ENCODE peak calls at places on chromosomes 12 and 14, in eight cellular contexts. One of them, this sample, is unnamed.

GRCh38 chr12:14959463-14959862 is 1.9 kb downstream of the ARHGDIB start:
- DNase-seq in body of pancreas: no peak
- DNase-seq in adrenal gland: no peak
- DNase-seq in HepG2: no peak
- DNase-seq in IMR-90: no peak
- DNase-seq in endothelial cell of umbilical vein: no peak
- DNase-seq in Peyer's patch: no peak
- DNase-seq in K562: no peak
- DNase-seq in this sample: no peak

GRCh38 chr12:5546616-5547015 is 114.7 kb downstream of the NTF3 start:
- DNase-seq in Peyer's patch: no peak
- DNase-seq in K562: no peak
- DNase-seq in endothelial cell of umbilical vein: no peak
- DNase-seq in adrenal gland: no peak
- DNase-seq in HepG2: no peak
- DNase-seq in IMR-90: peak; percentile 29
- DNase-seq in body of pancreas: no peak
- DNase-seq in this sample: no peak

GRCh38 chr12:60052483-60052882 is 456.7 kb downstream of the SLC16A7 start:
- DNase-seq in adrenal gland: no peak
- DNase-seq in IMR-90: peak; percentile 13
- DNase-seq in endothelial cell of umbilical vein: peak; percentile 39
- DNase-seq in body of pancreas: no peak
- DNase-seq in HepG2: no peak
- DNase-seq in K562: no peak
- DNase-seq in Peyer's patch: no peak
- DNase-seq in this sample: no peak

GRCh38 chr14:49946320-49947141 is 53.6 kb downstream of the ARF6 start:
- DNase-seq in adrenal gland: peak; percentile 22
- DNase-seq in HepG2: peak; percentile 32
- DNase-seq in Peyer's patch: no peak
- DNase-seq in endothelial cell of umbilical vein: peak; percentile 86
- DNase-seq in IMR-90: peak; percentile 68
- DNase-seq in body of pancreas: no peak
- DNase-seq in K562: no peak
- DNase-seq in this sample: peak; percentile 34

GRCh38 chr14:73242274-73242960 is 5.1 kb downstream of the PAPLN start:
- DNase-seq in IMR-90: no peak
- DNase-seq in endothelial cell of umbilical vein: no peak
- DNase-seq in Peyer's patch: no peak
- DNase-seq in body of pancreas: no peak
- DNase-seq in K562: no peak
- DNase-seq in HepG2: no peak
- DNase-seq in adrenal gland: no peak
- DNase-seq in this sample: no peak

GRCh38 chr12:29110506-29111442 is 38.3 kb upstream of the FAR2 start:
- DNase-seq in adrenal gland: no peak
- DNase-seq in HepG2: no peak
- DNase-seq in K562: no peak
- DNase-seq in IMR-90: no peak
- DNase-seq in Peyer's patch: no peak
- DNase-seq in endothelial cell of umbilical vein: no peak
- DNase-seq in body of pancreas: no peak
- DNase-seq in this sample: no peak

GRCh38 chr12:39102474-39103209 is 197.3 kb upstream of the CPNE8 start:
- DNase-seq in endothelial cell of umbilical vein: no peak
- DNase-seq in IMR-90: no peak
- DNase-seq in Peyer's patch: no peak
- DNase-seq in K562: no peak
- DNase-seq in HepG2: no peak
- DNase-seq in body of pancreas: no peak
- DNase-seq in adrenal gland: peak; percentile 6
- DNase-seq in this sample: no peak

GRCh38 chr12:93758974-93759373 is 81.8 kb downstream of the CRADD start:
- DNase-seq in body of pancreas: no peak
- DNase-seq in HepG2: no peak
- DNase-seq in Peyer's patch: no peak
- DNase-seq in K562: no peak
- DNase-seq in adrenal gland: no peak
- DNase-seq in endothelial cell of umbilical vein: no peak
- DNase-seq in IMR-90: no peak
- DNase-seq in this sample: no peak

GRCh38 chr14:100246809-100247428 is 8.0 kb downstream of the YY1 start:
- DNase-seq in endothelial cell of umbilical vein: peak; percentile 67
- DNase-seq in Peyer's patch: no peak
- DNase-seq in body of pancreas: no peak
- DNase-seq in HepG2: peak; percentile 77
- DNase-seq in K562: peak; percentile 17
- DNase-seq in IMR-90: peak; percentile 47
- DNase-seq in adrenal gland: no peak
- DNase-seq in this sample: no peak

GRCh38 chr12:62586850-62587249 is 120.2 kb downstream of the MON2 start:
- DNase-seq in endothelial cell of umbilical vein: peak; percentile 20
- DNase-seq in K562: no peak
- DNase-seq in adrenal gland: no peak
- DNase-seq in HepG2: no peak
- DNase-seq in body of pancreas: no peak
- DNase-seq in IMR-90: no peak
- DNase-seq in Peyer's patch: no peak
- DNase-seq in this sample: no peak

GRCh38 chr12:1776139-1776975 is 44.0 kb upstream of the LRTM2 start:
- DNase-seq in K562: no peak
- DNase-seq in HepG2: no peak
- DNase-seq in body of pancreas: no peak
- DNase-seq in endothelial cell of umbilical vein: no peak
- DNase-seq in adrenal gland: peak; percentile 31
- DNase-seq in Peyer's patch: no peak
- DNase-seq in IMR-90: peak; percentile 76
- DNase-seq in this sample: no peak

GRCh38 chr12:104643921-104644669 is 187.3 kb downstream of the CHST11 start:
- DNase-seq in K562: no peak
- DNase-seq in Peyer's patch: peak; percentile 65
- DNase-seq in IMR-90: no peak
- DNase-seq in body of pancreas: peak; percentile 54
- DNase-seq in endothelial cell of umbilical vein: peak; percentile 23
- DNase-seq in adrenal gland: no peak
- DNase-seq in HepG2: no peak
- DNase-seq in this sample: peak; percentile 68

GRCh38 chr12:89513544-89513943 is 11.1 kb downstream of the GALNT4 start:
- DNase-seq in Peyer's patch: no peak
- DNase-seq in adrenal gland: no peak
- DNase-seq in K562: no peak
- DNase-seq in endothelial cell of umbilical vein: no peak
- DNase-seq in HepG2: no peak
- DNase-seq in body of pancreas: no peak
- DNase-seq in IMR-90: no peak
- DNase-seq in this sample: no peak

GRCh38 chr12:30953946-30954766 is 27.6 kb downstream of the TSPAN11 start:
- DNase-seq in IMR-90: no peak
- DNase-seq in K562: no peak
- DNase-seq in adrenal gland: no peak
- DNase-seq in Peyer's patch: no peak
- DNase-seq in body of pancreas: no peak
- DNase-seq in endothelial cell of umbilical vein: no peak
- DNase-seq in HepG2: peak; percentile 2
- DNase-seq in this sample: no peak

GRCh38 chr12:56769868-56770267 is 6.7 kb downstream of the HSD17B6 start:
- DNase-seq in body of pancreas: no peak
- DNase-seq in endothelial cell of umbilical vein: no peak
- DNase-seq in K562: no peak
- DNase-seq in HepG2: no peak
- DNase-seq in adrenal gland: no peak
- DNase-seq in Peyer's patch: no peak
- DNase-seq in IMR-90: no peak
- DNase-seq in this sample: no peak

GRCh38 chr12:56763753-56764657 is 881 bp downstream of the HSD17B6 start:
- DNase-seq in endothelial cell of umbilical vein: no peak
- DNase-seq in IMR-90: peak; percentile 82
- DNase-seq in Peyer's patch: no peak
- DNase-seq in adrenal gland: no peak
- DNase-seq in HepG2: no peak
- DNase-seq in K562: no peak
- DNase-seq in body of pancreas: no peak
- DNase-seq in this sample: no peak

GRCh38 chr12:56766535-56766934 is 3.4 kb downstream of the HSD17B6 start:
- DNase-seq in K562: no peak
- DNase-seq in body of pancreas: no peak
- DNase-seq in adrenal gland: no peak
- DNase-seq in Peyer's patch: peak; percentile 52
- DNase-seq in HepG2: no peak
- DNase-seq in IMR-90: no peak
- DNase-seq in endothelial cell of umbilical vein: no peak
- DNase-seq in this sample: no peak

GRCh38 chr12:56772625-56773024 is 9.5 kb downstream of the HSD17B6 start:
- DNase-seq in endothelial cell of umbilical vein: no peak
- DNase-seq in Peyer's patch: no peak
- DNase-seq in body of pancreas: no peak
- DNase-seq in IMR-90: no peak
- DNase-seq in adrenal gland: no peak
- DNase-seq in HepG2: no peak
- DNase-seq in K562: no peak
- DNase-seq in this sample: no peak

DNA sequence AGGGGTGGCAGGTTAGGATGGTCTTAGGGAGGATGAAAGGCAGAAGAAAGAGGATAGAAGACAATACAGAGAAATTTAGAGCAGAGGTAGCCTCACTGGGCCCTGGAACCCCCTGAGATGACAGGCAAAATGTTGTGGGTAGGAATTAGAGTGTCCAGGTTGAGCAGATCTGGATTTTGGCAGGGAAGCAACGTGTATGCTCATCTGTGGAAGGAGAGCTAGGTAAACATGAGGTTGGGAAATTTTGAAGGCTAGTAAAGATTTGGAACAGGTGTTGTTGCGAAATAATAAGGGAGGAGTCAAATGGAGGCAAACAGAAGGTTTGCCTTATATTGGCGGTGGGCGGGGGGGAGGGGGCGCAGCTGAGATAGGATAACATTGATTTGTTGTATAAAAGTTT is 5.3 kb downstream of the HSD17B6 start:
- DNase-seq in endothelial cell of umbilical vein: no peak
- DNase-seq in body of pancreas: no peak
- DNase-seq in K562: no peak
- DNase-seq in Peyer's patch: no peak
- DNase-seq in HepG2: peak; percentile 30
- DNase-seq in IMR-90: no peak
- DNase-seq in adrenal gland: no peak
- DNase-seq in this sample: no peak
- TF ChIP-seq CTCF in endothelial cell of umbilical vein: no peak
- TF ChIP-seq CTCF in body of pancreas: no peak
- TF ChIP-seq CTCF in K562: no peak
- TF ChIP-seq CTCF in Peyer's patch: no peak
- TF ChIP-seq CTCF in HepG2: no peak
- TF ChIP-seq CTCF in IMR-90: no peak
- TF ChIP-seq CTCF in adrenal gland: no peak
- TF ChIP-seq CTCF in this sample: no peak

DNA sequence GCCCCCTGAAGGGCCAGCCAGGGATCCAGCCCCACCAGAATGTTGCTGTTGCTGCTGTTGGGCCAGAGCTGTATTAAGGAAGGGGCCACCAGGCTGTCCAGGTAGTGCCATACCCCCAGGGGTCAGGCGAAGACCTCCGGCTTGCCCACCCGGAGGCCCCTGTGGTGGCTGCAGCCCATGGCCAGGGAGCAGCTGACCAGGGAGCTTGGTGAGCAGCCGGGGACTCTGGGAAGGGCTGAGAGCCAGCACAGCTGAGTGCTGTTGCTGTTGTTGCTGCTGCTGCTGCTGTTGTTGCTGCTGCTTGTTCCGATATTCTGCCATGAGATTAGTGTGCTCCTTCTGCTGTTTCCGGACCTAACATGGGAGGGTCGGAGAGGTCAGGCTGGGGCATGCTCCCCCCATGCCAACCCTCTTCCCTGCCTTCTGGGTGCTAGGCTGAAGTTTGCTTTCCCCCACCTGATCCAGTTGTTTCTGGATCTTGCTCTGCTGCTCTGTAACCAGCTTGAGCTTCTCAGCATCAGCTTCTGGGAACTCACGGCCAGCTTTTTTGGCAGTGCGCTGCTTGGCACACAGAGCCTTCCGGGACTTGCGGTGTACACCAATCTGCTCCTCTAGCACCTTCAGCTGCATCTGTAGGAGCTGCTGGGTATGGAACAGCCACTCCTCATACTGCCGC is 15.2 kb upstream of the PRKAG1 start:
- DNase-seq in endothelial cell of umbilical vein: no peak
- DNase-seq in adrenal gland: no peak
- DNase-seq in IMR-90: no peak
- DNase-seq in K562: no peak
- DNase-seq in body of pancreas: peak; percentile 6
- DNase-seq in Peyer's patch: no peak
- DNase-seq in HepG2: no peak
- DNase-seq in this sample: no peak
- TF ChIP-seq POLR2A in endothelial cell of umbilical vein: no peak
- TF ChIP-seq POLR2A in adrenal gland: no peak
- TF ChIP-seq POLR2A in IMR-90: no peak
- TF ChIP-seq POLR2A in K562: no peak
- TF ChIP-seq POLR2A in body of pancreas: no peak
- TF ChIP-seq POLR2A in Peyer's patch: no peak
- TF ChIP-seq POLR2A in HepG2: no peak
- TF ChIP-seq POLR2A in this sample: no peak

GRCh38 chr12:16187684-16188083 is 89.8 kb downstream of the SLC15A5 start:
- DNase-seq in K562: no peak
- DNase-seq in adrenal gland: no peak
- DNase-seq in HepG2: no peak
- DNase-seq in endothelial cell of umbilical vein: no peak
- DNase-seq in IMR-90: no peak
- DNase-seq in Peyer's patch: no peak
- DNase-seq in body of pancreas: no peak
- DNase-seq in this sample: no peak
- TF ChIP-seq CTCF in K562: no peak
- TF ChIP-seq CTCF in adrenal gland: no peak
- TF ChIP-seq CTCF in HepG2: no peak
- TF ChIP-seq CTCF in endothelial cell of umbilical vein: no peak
- TF ChIP-seq CTCF in IMR-90: no peak
- TF ChIP-seq CTCF in Peyer's patch: no peak
- TF ChIP-seq CTCF in body of pancreas: no peak
- TF ChIP-seq CTCF in this sample: no peak

GRCh38 chr14:69654109-69654508 is 42.7 kb downstream of the SUSD6 start:
- DNase-seq in K562: no peak
- DNase-seq in HepG2: no peak
- DNase-seq in adrenal gland: peak; percentile 50
- DNase-seq in IMR-90: no peak
- DNase-seq in endothelial cell of umbilical vein: no peak
- DNase-seq in Peyer's patch: peak; percentile 73
- DNase-seq in body of pancreas: no peak
- DNase-seq in this sample: no peak
- TF ChIP-seq POLR2A in K562: no peak
- TF ChIP-seq POLR2A in HepG2: no peak
- TF ChIP-seq POLR2A in adrenal gland: no peak
- TF ChIP-seq POLR2A in IMR-90: no peak
- TF ChIP-seq POLR2A in endothelial cell of umbilical vein: no peak
- TF ChIP-seq POLR2A in Peyer's patch: no peak
- TF ChIP-seq POLR2A in body of pancreas: no peak
- TF ChIP-seq POLR2A in this sample: no peak

This sample was measured in stomach.